ENCODE peak calls at places on chromosome 11, in four cellular contexts. L, E, U and A are unnamed samples.

GRCh38 chr11:122422707-122423106 is 232.8 kb upstream of the UBASH3B start:
- DNase-seq in L (no peak), U (no peak), E (peak), A (no peak)

GRCh38 chr11:76630600-76630999 is 39.9 kb downstream of the LRRC32 start:
- DNase-seq in L (no peak), U (no peak), E (no peak), A (no peak)

GRCh38 chr11:1436468-1437030 is 46.8 kb downstream of the BRSK2 start:
- DNase-seq in U (no peak), L (no peak), E (no peak), A (no peak)

GRCh38 chr11:10540546-10540914 is 457 bp downstream of the RNF141 start:
- DNase-seq in E (peak), U (no peak), L (no peak), A (peak)

GRCh38 chr11:129720994-129721393 is 94.7 kb upstream of the TMEM45B start:
- DNase-seq in L (no peak), E (no peak), U (no peak), A (no peak)

GRCh38 chr11:134499990-134500389 is 87.9 kb upstream of the B3GAT1 start:
- DNase-seq in L (no peak), U (no peak), E (no peak), A (no peak)

GRCh38 chr11:71135112-71135511 is 117.3 kb downstream of the SHANK2 start:
- DNase-seq in L (no peak), E (no peak), U (no peak), A (no peak)

GRCh38 chr11:59669611-59670009 is 773 bp upstream of the PATL1 start:
- DNase-seq in U (no peak), E (peak), L (no peak), A (no peak)

GRCh38 chr11:65917434-65918210 is 1.2 kb downstream of the C11orf68 start:
- DNase-seq in U (no peak), L (no peak), E (no peak), A (no peak)

GRCh38 chr11:17244046-17244445 is 32.5 kb upstream of the NUCB2 start:
- DNase-seq in L (no peak), E (no peak), U (no peak), A (no peak)

GRCh38 chr11:10275714-10276113 is 18.3 kb downstream of the SBF2 start:
- DNase-seq in L (no peak), U (no peak), E (peak), A (no peak)

GRCh38 chr11:130527648-130528300 is 79.3 kb downstream of the ADAMTS15 start:
- DNase-seq in E (peak), L (no peak), U (no peak), A (no peak)

GRCh38 chr11:63804259-63804658 is 9.0 kb upstream of the SPINDOC start:
- DNase-seq in L (no peak), U (no peak), E (no peak), A (peak)

GRCh38 chr11:122131126-122131525 is 15.1 kb upstream of the BLID start:
- DNase-seq in U (no peak), L (no peak), E (no peak), A (no peak)

GRCh38 chr11:116703421-116703820 is 69.4 kb downstream of the BUD13 start:
- DNase-seq in E (peak), L (no peak), U (peak), A (peak)

GRCh38 chr11:113147249-113147648 is 167.1 kb upstream of the TTC12 start:
- DNase-seq in E (no peak), U (peak), L (no peak), A (peak)

GRCh38 chr11:68838572-68838964 is 3.1 kb downstream of the CPT1A start:
- DNase-seq in L (no peak), E (peak), U (no peak), A (no peak)

GRCh38 chr11:48051217-48051848 is 71.0 kb downstream of the PTPRJ start:
- DNase-seq in U (no peak), L (no peak), E (no peak), A (no peak)

GRCh38 chr11:69011624-69012091 is 1.4 kb downstream of the MRGPRF start:
- DNase-seq in L (no peak), U (no peak), E (no peak), A (no peak)

GRCh38 chr11:75595511-75595910 is 33.5 kb downstream of the SERPINH1 start:
- DNase-seq in L (no peak), E (no peak), U (no peak), A (no peak)

GRCh38 chr11:113932788-113933187 is 28.2 kb downstream of the HTR3B start:
- DNase-seq in U (no peak), L (no peak), E (no peak), A (no peak)

GRCh38 chr11:11157201-11157600 is 195.8 kb downstream of the CSNK2A3 start:
- DNase-seq in L (peak), U (peak), E (peak), A (peak)

GRCh38 chr11:284081-285020 is 4.6 kb upstream of the PGGHG start:
- DNase-seq in U (no peak), L (no peak), E (no peak), A (no peak)